ENCODE peak calls at places on chromosomes 6 and 20, in ten cellular contexts. R is psoas muscle, Q is left ventricle myocardium inferior, V is GM23248, G is neural progenitor cell, J is aorta, L is K562, P is upper lobe of right lung, E is HAP-1, K is heart left ventricle. S is an unnamed sample.

GRCh38 chr6:14633453-14633852 is 515.9 kb downstream of the CD83 start:
- DNase-seq in P (no peak), L (no peak), K (no peak), G (no peak), R (no peak), E (no peak), V (no peak), J (no peak), Q (no peak), S (no peak)

GRCh38 chr20:58331961-58332551 is 22.5 kb downstream of the RAB22A start:
- DNase-seq in G (no peak), E (no peak), P (no peak), R (no peak), L (no peak), K (no peak), Q (no peak), J (no peak), V (no peak), S (no peak)

GRCh38 chr20:46977909-46978588 is 83.4 kb downstream of the EYA2 start:
- DNase-seq in R (no peak), L (no peak), G (no peak), P (no peak), Q (no peak), E (no peak), V (no peak), K (no peak), J (no peak), S (no peak)

GRCh38 chr6:83558975-83559374 is 46.6 kb downstream of the PRSS35 start:
- DNase-seq in P (no peak), J (no peak), Q (no peak), R (no peak), G (no peak), K (no peak), E (no peak), V (no peak), L (no peak), S (no peak)

GRCh38 chr6:36604090-36605060 is 10.2 kb downstream of the SRSF3 start:
- DNase-seq in J (no peak), R (no peak), V (no peak), Q (no peak), G (no peak), P (no peak), K (no peak), L (no peak), E (no peak), S (no peak)

GRCh38 chr6:155524249-155524651 is 68.6 kb upstream of the NOX3 start:
- DNase-seq in Q (no peak), P (no peak), V (peak; percentile 89), E (no peak), L (no peak), K (no peak), G (no peak), R (no peak), J (no peak), S (no peak)

GRCh38 chr20:37686762-37687477 is 6.9 kb upstream of the CTNNBL1 start:
- DNase-seq in J (no peak), R (no peak), Q (no peak), P (no peak), L (no peak), K (no peak), G (no peak), E (no peak), V (peak; percentile 34), S (no peak)

GRCh38 chr6:90484903-90485302 is 102.0 kb downstream of the MAP3K7 start:
- DNase-seq in P (no peak), E (no peak), Q (no peak), K (no peak), J (no peak), V (no peak), G (peak; percentile 83), R (no peak), L (peak; percentile 2), S (peak; percentile 76)

GRCh38 chr6:130587778-130588520 is 222.1 kb downstream of the TMEM200A start:
- DNase-seq in R (no peak), L (no peak), P (no peak), V (peak; percentile 80), E (no peak), K (no peak), Q (no peak), J (no peak), G (no peak), S (no peak)

GRCh38 chr6:163201855-163202254 is 212.7 kb upstream of the QKI start:
- DNase-seq in L (no peak), E (no peak), P (no peak), J (no peak), V (no peak), G (no peak), K (no peak), Q (no peak), R (no peak), S (no peak)

GRCh38 chr6:30507849-30508843 is 18.8 kb downstream of the HLA-E start:
- DNase-seq in L (no peak), P (no peak), Q (no peak), G (no peak), V (no peak), R (no peak), E (no peak), K (no peak), J (no peak), S (no peak)

GRCh38 chr20:37915434-37915787 is 12.5 kb downstream of the VSTM2L start:
- DNase-seq in V (no peak), E (no peak), K (no peak), L (no peak), R (no peak), G (no peak), P (no peak), J (no peak), Q (no peak), S (no peak)

GRCh38 chr6:38134704-38135088 is 315.2 kb downstream of the ZFAND3 start:
- DNase-seq in L (no peak), Q (no peak), G (no peak), J (no peak), E (no peak), P (no peak), K (peak; percentile 41), V (no peak), R (no peak), S (no peak)

GRCh38 chr6:43621836-43622180 is 7.3 kb downstream of the GTPBP2 start:
- DNase-seq in K (no peak), E (no peak), Q (no peak), V (no peak), J (no peak), P (no peak), R (no peak), L (no peak), G (no peak), S (no peak)
- H3K36me3 ChIP-seq in K (peaks cover 62% of the 10 kb centered on the region), E (peaks cover 82% of the 10 kb centered on the region), Q (peaks cover 68% of the 10 kb centered on the region), V (peaks cover 60% of the 10 kb centered on the region), J (peaks cover 3% of the 10 kb centered on the region), P (peaks cover 83% of the 10 kb centered on the region), R (peaks cover 88% of the 10 kb centered on the region), L (peaks cover 79% of the 10 kb centered on the region), G (no peaks in the 10 kb centered on the region), S (peaks cover 69% of the 10 kb centered on the region)

GRCh38 chr20:59742351-59743095 is 138.2 kb downstream of the PHACTR3 start:
- DNase-seq in P (no peak), L (no peak), J (no peak), K (no peak), E (no peak), R (no peak), G (no peak), Q (no peak), V (no peak), S (no peak)

GRCh38 chr20:59744756-59745155 is 140.4 kb downstream of the PHACTR3 start:
- DNase-seq in G (no peak), P (no peak), K (no peak), E (no peak), L (no peak), R (no peak), Q (no peak), J (no peak), V (no peak), S (no peak)

GRCh38 chr20:59745201-59745600 is 140.9 kb downstream of the PHACTR3 start:
- DNase-seq in P (no peak), R (no peak), E (no peak), J (no peak), G (no peak), V (no peak), L (no peak), K (no peak), Q (no peak), S (no peak)

GRCh38 chr20:59743767-59744485 is 139.6 kb downstream of the PHACTR3 start:
- DNase-seq in V (peak; percentile 14), P (no peak), R (no peak), E (peak; percentile 25), K (no peak), L (no peak), J (no peak), G (peak; percentile 16), Q (no peak), S (no peak)

DNA sequence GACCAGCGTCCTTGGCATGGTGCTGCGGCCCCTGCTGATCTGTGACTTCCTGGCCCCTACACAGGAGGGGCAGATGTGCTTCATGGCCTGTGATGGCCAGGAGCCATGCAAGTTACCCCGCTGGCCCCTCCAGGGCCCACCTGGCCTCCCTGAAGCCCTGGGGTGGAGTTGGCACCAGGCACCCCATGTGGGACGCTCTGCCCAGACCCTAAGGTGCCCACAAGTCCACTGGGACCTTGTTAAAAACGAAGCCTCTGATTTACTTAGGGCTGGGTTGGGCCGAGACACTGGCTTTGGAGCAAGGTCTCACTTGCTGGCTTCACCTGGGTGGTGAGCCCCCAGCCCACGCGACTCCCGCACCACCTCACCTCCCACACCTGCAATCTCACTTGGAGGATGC is 139.0 kb downstream of the PHACTR3 start:
- DNase-seq in K (no peak), L (no peak), J (no peak), Q (no peak), R (no peak), G (no peak), V (no peak), P (no peak), E (no peak), S (no peak)
- H3K36me3 ChIP-seq in K (no peaks in the 10 kb centered on the region), L (no peaks in the 10 kb centered on the region), J (no peaks in the 10 kb centered on the region), Q (no peaks in the 10 kb centered on the region), R (no peaks in the 10 kb centered on the region), G (no peaks in the 10 kb centered on the region), V (no peaks in the 10 kb centered on the region), P (no peaks in the 10 kb centered on the region), E (no peaks in the 10 kb centered on the region), S (no peaks in the 10 kb centered on the region)

DNA sequence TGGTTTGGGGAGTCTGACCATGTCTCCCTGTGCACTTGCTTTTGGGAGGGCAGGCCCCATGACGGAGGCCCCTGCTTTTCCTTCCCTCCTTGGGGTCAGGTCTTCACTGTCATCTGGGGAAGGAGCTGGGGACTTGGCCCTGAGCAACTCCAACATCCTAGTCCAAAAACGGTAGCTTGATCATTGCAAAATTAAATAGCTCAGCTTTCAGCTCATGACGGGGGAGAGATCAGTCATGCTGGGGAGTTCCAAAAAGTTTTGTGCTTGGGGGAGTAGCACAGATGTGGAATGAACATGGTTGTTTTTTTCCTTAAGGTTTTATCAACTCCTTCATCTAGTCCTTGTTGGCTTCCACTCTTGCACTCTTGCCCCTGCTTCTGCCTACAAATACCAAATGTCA is 60.8 kb downstream of the MOCS1 start:
- DNase-seq in P (no peak), K (no peak), V (no peak), Q (no peak), G (no peak), E (no peak), J (no peak), L (no peak), R (no peak), S (no peak)
- H3K36me3 ChIP-seq in P (peaks cover 46% of the 10 kb centered on the region), K (peaks cover 50% of the 10 kb centered on the region), V (no peaks in the 10 kb centered on the region), Q (peaks cover 60% of the 10 kb centered on the region), G (no peaks in the 10 kb centered on the region), E (no peaks in the 10 kb centered on the region), J (peaks cover 3% of the 10 kb centered on the region), L (no peaks in the 10 kb centered on the region), R (peaks cover 81% of the 10 kb centered on the region), S (peaks cover 66% of the 10 kb centered on the region)

DNA sequence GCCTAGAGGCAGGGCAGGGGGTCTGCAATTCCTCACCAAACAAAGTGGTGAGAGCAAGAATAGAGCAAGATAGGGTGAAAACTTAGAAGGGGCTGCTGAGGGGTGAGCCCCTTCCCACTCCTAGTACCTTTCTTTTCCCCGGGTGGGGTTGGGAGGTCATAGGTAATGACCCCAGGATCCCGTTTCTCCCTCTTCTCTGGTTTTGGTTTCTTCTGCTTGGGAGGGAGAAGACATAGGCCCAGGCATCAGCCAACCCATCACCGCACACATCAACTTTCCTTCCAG is 3.5 kb downstream of the VARS1 start:
- DNase-seq in E (no peak), Q (no peak), P (no peak), R (no peak), V (no peak), G (no peak), J (no peak), L (peak; percentile 18), K (no peak), S (no peak)
- H3K36me3 ChIP-seq in E (peaks cover 57% of the 10 kb centered on the region), Q (peaks cover 27% of the 10 kb centered on the region), P (peaks cover 30% of the 10 kb centered on the region), R (peaks cover 63% of the 10 kb centered on the region), V (peaks cover 24% of the 10 kb centered on the region), G (peaks cover 4% of the 10 kb centered on the region), J (no peaks in the 10 kb centered on the region), L (peaks cover 70% of the 10 kb centered on the region), K (peaks cover 21% of the 10 kb centered on the region), S (peaks cover 37% of the 10 kb centered on the region)